ENCODE peak calls at places on chromosomes 2 and 18, in six cellular contexts. O, W, T, L, G and V are unnamed samples.

GRCh38 chr2:209425082-209426071 is 1.5 kb downstream of the MAP2 start:
- DNase-seq in W (peak), O (peak), T (no peak), L (peak), G (no peak), V (peak)

GRCh38 chr2:26542676-26543505 is 65.0 kb upstream of the OTOF start:
- DNase-seq in O (no peak), G (no peak), T (no peak), L (no peak), W (no peak), V (no peak)

GRCh38 chr18:48780151-48781001 is 170.4 kb downstream of the SMAD7 start:
- DNase-seq in O (peak), T (no peak), G (no peak), W (no peak), L (no peak), V (peak)

GRCh38 chr2:237450583-237450982 is 36.5 kb upstream of the MLPH start:
- DNase-seq in L (no peak), T (no peak), G (no peak), O (no peak), W (no peak), V (no peak)

GRCh38 chr2:174682578-174683391 is 81.5 kb downstream of the CHRNA1 start:
- DNase-seq in W (peak), O (peak), G (no peak), T (peak), L (no peak), V (peak)

GRCh38 chr2:1748741-1749488 is 4.6 kb upstream of the PXDN start:
- DNase-seq in L (no peak), W (no peak), G (no peak), O (peak), T (no peak), V (peak)

GRCh38 chr2:42223822-42224268 is 54.7 kb downstream of the EML4 start:
- DNase-seq in L (no peak), W (no peak), O (peak), T (no peak), G (no peak), V (no peak)

GRCh38 chr2:41141146-41141791 is 689.4 kb upstream of the SLC8A1 start:
- DNase-seq in G (no peak), W (no peak), L (no peak), T (no peak), O (no peak), V (no peak)

GRCh38 chr2:203683932-203684556 is 22.4 kb upstream of the CD28 start:
- DNase-seq in G (no peak), T (no peak), O (peak), L (peak), W (no peak), V (peak)

GRCh38 chr2:161028581-161028980 is 131.6 kb upstream of the TANK start:
- DNase-seq in L (no peak), G (no peak), O (no peak), T (no peak), W (no peak), V (no peak)

GRCh38 chr2:241843321-241844065 is 15.2 kb downstream of the PDCD1 start:
- DNase-seq in T (no peak), W (no peak), G (no peak), O (no peak), L (no peak), V (no peak)

GRCh38 chr2:235665656-235666239 is 171.9 kb downstream of the AGAP1 start:
- DNase-seq in L (no peak), W (peak), T (no peak), O (peak), G (no peak), V (no peak)
- H3K4me3 ChIP-seq in L (peak), W (no peak), T (no peak), O (peak), G (peak), V (no peak)

GRCh38 chr2:220076734-220077133 is 449.3 kb downstream of the SLC4A3 start:
- DNase-seq in L (peak), T (no peak), W (no peak), G (no peak), O (peak), V (peak)
- TF ChIP-seq CTCF in L (peak), T (no peak), W (no peak), G (no peak), O (peak), V (peak)

DNA sequence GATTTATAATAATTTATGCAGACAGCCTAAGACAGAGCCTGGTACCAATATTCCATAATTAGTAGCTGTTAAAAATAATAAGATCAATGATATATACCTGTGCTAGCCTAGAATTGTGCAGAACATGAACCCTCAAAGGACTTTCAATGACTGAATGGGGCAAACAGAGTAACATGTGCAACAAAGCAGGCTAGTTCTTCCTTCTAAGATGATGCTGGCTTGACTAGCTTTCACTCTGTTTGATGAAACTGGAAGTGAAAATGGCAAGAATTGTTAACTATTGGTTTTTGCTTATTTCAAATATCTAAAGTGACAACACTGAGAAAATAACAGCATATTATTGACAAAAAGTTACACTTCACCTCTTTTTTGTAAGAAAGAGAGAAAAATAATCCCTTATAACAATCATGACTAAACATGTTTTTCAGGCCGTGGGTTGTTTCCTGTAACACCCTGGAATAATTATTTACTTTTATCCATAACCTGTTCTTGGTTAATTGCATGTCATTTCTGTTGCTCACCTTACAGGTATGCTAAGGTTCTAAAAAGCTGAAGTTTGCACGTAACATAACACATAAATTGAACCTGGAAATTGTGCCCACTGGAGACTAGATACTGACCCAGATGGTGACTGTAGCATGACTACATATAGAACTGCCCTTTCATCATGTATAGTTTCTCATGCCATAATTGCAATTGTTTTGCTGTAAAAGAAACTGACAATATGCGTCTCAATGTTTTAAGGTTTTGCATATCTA is 108.7 kb downstream of the C18orf54 start:
- DNase-seq in G (no peak), L (no peak), T (no peak), O (no peak), W (no peak), V (no peak)
- H3K4me3 ChIP-seq in G (no peak), L (no peak), T (no peak), O (no peak), W (no peak), V (no peak)

GRCh38 chr2:118169359-118170005 is 81.2 kb downstream of the INSIG2 start:
- DNase-seq in W (peak), G (no peak), O (no peak), L (no peak), T (peak), V (no peak)
- TF ChIP-seq CTCF in W (no peak), G (no peak), O (no peak), L (no peak), T (no peak), V (no peak)

DNA sequence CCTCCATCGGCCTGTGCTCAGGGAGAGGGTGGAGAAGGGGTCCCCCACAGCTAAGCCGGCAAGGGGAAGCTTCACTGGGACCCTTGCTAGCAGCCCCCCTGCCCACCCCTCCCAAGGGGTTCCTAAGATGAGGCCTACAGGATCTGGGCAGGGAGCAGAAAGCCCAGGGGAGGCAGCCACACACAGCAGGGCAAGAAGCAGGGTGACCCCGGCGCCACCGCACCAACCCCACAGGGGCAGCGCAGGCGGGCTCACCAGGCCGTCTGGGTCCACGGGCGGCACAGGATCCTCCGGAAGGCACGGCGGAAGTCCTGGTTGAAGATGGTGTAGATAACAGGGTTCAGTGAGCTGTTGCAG is 1.8 kb downstream of the ADRA2B start:
- DNase-seq in G (no peak), O (no peak), W (no peak), T (no peak), L (no peak), V (no peak)
- H3K4me3 ChIP-seq in G (no peak), O (no peak), W (no peak), T (no peak), L (no peak), V (no peak)

DNA sequence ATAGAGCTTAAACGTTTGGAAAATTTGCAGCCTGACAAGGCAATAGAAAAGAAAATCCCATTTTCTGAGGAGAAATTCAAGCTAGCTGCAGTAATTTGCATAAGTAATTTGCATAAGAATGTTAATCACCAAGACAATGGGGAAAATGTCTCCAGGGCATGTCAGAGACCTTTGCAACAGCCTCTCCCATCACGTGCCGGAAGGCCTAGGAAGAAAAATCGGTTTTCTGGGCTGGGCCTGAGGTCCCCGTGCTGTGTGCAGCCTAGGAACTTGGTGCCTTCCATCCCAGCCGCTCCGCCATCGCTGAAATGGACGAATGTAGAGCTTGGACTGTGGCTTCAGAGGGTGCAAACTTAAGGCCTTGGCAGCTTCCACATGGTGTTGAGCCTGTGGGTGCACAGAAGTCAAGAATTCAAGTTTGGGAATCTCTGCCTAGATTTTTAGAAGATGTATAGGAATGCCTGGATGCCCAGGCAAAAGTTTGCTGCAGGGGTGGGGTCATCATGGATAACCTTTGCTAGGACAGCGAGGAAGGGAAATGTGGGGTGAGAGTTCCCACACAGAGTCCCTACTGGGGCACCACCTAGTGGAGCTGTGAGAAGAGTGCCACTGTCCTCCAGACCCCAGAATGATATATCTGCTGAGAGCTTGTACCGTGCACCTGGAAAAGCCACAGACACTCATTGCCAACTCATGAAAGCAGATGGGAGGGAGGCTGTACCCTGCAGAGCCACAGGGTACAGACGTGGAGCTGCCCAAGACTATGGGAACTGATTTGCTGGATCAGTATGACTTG is 164.6 kb downstream of the GULP1 start:
- DNase-seq in W (no peak), G (no peak), L (no peak), O (no peak), T (no peak), V (no peak)
- TF ChIP-seq CTCF in W (no peak), G (no peak), L (peak), O (peak), T (no peak), V (peak)

DNA sequence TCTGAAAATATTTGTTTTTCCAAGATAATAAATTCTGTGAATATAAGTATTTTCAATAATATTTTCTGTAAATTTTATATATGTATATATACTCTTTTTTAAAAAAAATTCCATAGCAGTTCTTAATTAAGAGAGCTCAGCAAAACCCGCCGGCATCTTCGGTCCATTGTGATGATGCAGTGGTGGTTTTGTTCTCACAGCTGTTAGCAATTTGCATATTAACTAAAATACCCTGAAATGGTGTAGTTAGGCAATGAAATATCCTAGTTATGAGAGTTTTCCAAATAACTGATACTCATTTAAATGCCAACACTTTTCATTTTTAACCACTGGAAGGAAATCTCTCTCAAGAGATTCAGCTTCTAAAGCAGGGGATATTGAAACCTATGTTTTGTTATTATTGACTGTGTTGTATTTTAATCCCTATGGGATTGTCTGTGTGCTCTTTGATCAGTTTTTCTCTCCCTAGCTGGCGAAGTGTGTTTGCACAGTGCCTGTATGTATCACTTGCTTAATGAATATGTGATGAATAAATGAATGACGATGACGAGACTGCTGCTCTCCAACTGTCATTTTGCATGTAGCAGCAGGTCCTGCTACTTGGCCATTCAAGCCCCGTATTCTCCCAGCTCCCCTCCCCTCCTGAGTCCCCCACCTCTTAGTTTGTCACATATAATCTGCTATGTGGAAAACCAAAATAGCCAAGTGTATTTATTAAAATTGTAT is 42.4 kb downstream of the PSMG2 start:
- DNase-seq in G (no peak), O (no peak), T (no peak), L (no peak), W (no peak), V (no peak)
- H3K4me3 ChIP-seq in G (no peak), O (no peak), T (no peak), L (no peak), W (no peak), V (no peak)

GRCh38 chr2:176650101-176650500 is 380.9 kb downstream of the MTX2 start:
- DNase-seq in G (no peak), T (no peak), O (no peak), L (no peak), W (no peak), V (no peak)
- TF ChIP-seq CTCF in G (no peak), T (peak), O (no peak), L (peak), W (no peak), V (no peak)